ENCODE peak calls at places on chromosomes 6 and 20, in nine cellular contexts. H is NCI-H510A; Q is astrocyte; I is A172; R is upper lobe of right lung; E is body of pancreas; G is left ventricle myocardium inferior; O is stimulated activated naive B cell treated with anti-CD40 and anti-IgM and Interleukin-4, amounts not matched to agents 10 μg/mL and 1 μg/mL and 100 μg/mL, for 72 hours; M is progenitor cell of endocrine pancreas. U is an unnamed sample.

GRCh38 chr20:43537921-43538854 is 20.6 kb upstream of the SGK2 start:
- DNase-seq in G (peak), H (no peak), Q (peak), I (peak), E (peak), O (peak), R (peak), M (peak), U (peak)

GRCh38 chr6:27188885-27189418 is 58.5 kb upstream of the PRSS16 start:
- DNase-seq in R (no peak), G (peak), M (no peak), I (peak), O (peak), E (peak), Q (peak), H (peak), U (peak)

GRCh38 chr20:52098186-52098585 is 93.4 kb downstream of the ZFP64 start:
- DNase-seq in I (no peak), O (no peak), M (no peak), R (no peak), G (no peak), H (no peak), E (no peak), Q (no peak), U (no peak)

GRCh38 chr6:163608060-163608752 is 193.7 kb downstream of the QKI start:
- DNase-seq in M (no peak), G (no peak), Q (no peak), I (no peak), E (no peak), H (no peak), R (no peak), O (no peak), U (no peak)

GRCh38 chr20:32456869-32457421 is 98.8 kb downstream of the ASXL1 start:
- DNase-seq in Q (no peak), E (no peak), G (no peak), H (no peak), I (no peak), O (peak), M (peak), R (no peak), U (peak)

GRCh38 chr20:53530440-53530839 is 63.2 kb downstream of the ZNF217 start:
- DNase-seq in Q (no peak), I (no peak), E (no peak), R (no peak), G (no peak), O (no peak), H (no peak), M (no peak), U (no peak)

GRCh38 chr20:23156842-23157423 is 70.8 kb upstream of the CD93 start:
- DNase-seq in E (no peak), Q (no peak), R (no peak), I (no peak), O (no peak), G (no peak), H (no peak), M (no peak), U (no peak)

GRCh38 chr20:53270792-53271375 is 298.7 kb downstream of the TSHZ2 start:
- DNase-seq in O (no peak), E (no peak), I (no peak), G (no peak), H (no peak), R (no peak), M (no peak), Q (no peak), U (no peak)

GRCh38 chr6:456358-456857 is 64.9 kb downstream of the IRF4 start:
- DNase-seq in O (no peak), H (no peak), E (no peak), M (no peak), Q (no peak), G (no peak), I (no peak), R (no peak), U (no peak)

GRCh38 chr6:109257494-109257893 is 124.8 kb downstream of the CD164 start:
- DNase-seq in I (no peak), Q (no peak), G (no peak), H (no peak), O (no peak), R (no peak), M (no peak), E (no peak), U (no peak)

GRCh38 chr20:17966432-17967312 is 1.9 kb downstream of the SNX5 start:
- DNase-seq in G (no peak), O (no peak), I (peak), M (no peak), E (no peak), Q (no peak), R (no peak), H (no peak), U (no peak)

GRCh38 chr6:147222160-147222838 is 18.1 kb downstream of the STXBP5 start:
- DNase-seq in G (no peak), O (no peak), E (no peak), Q (no peak), I (no peak), M (no peak), R (no peak), H (no peak), U (no peak)

GRCh38 chr6:163752446-163752845 is 337.9 kb downstream of the QKI start:
- DNase-seq in H (no peak), I (no peak), Q (no peak), R (no peak), E (no peak), G (no peak), O (no peak), M (no peak), U (no peak)

GRCh38 chr20:48668451-48668946 is 159.3 kb downstream of the PREX1 start:
- DNase-seq in O (no peak), G (peak), M (no peak), R (no peak), E (no peak), I (peak), H (no peak), Q (no peak), U (peak)

GRCh38 chr20:63248835-63249591 is 5.2 kb downstream of the NKAIN4 start:
- DNase-seq in R (no peak), Q (no peak), I (no peak), M (no peak), H (no peak), E (no peak), G (no peak), O (no peak), U (no peak)

GRCh38 chr20:17992847-17993508 is 24.2 kb downstream of the MGME1 start:
- DNase-seq in M (no peak), G (no peak), Q (peak), H (no peak), R (no peak), O (no peak), I (no peak), E (no peak), U (no peak)

GRCh38 chr6:98203170-98203806 is 631.1 kb upstream of the POU3F2 start:
- DNase-seq in M (no peak), E (no peak), I (peak), H (no peak), Q (peak), R (no peak), G (no peak), O (no peak), U (no peak)

GRCh38 chr6:16676978-16677377 is 84.3 kb downstream of the ATXN1 start:
- DNase-seq in O (no peak), R (no peak), Q (peak), E (peak), G (no peak), M (no peak), H (no peak), I (peak), U (no peak)

GRCh38 chr20:3470208-3470626 is 601 bp upstream of the ATRN start:
- DNase-seq in G (no peak), E (no peak), I (no peak), Q (no peak), M (no peak), H (no peak), O (no peak), R (no peak), U (no peak)

GRCh38 chr6:53035549-53036213 is 29.5 kb upstream of the FBXO9 start:
- DNase-seq in I (no peak), H (no peak), R (no peak), E (no peak), M (no peak), G (no peak), O (no peak), Q (no peak), U (no peak)

GRCh38 chr6:97175806-97176205 is 107.2 kb downstream of the MMS22L start:
- DNase-seq in G (no peak), E (no peak), O (no peak), H (no peak), R (no peak), I (no peak), M (no peak), Q (peak), U (no peak)

GRCh38 chr20:33262658-33263065 is 20.4 kb upstream of the BPIFB1 start:
- DNase-seq in E (peak), O (no peak), G (no peak), M (peak), H (peak), I (peak), R (no peak), Q (peak), U (no peak)

GRCh38 chr20:9514461-9515210 is at the start of gene LAMP5:
- DNase-seq in R (no peak), I (no peak), G (no peak), Q (peak), H (peak), M (peak), O (no peak), E (no peak), U (no peak)

GRCh38 chr6:13923527-13924145 is 1.1 kb upstream of the RNF182 start:
- DNase-seq in G (no peak), I (no peak), Q (peak), E (no peak), R (no peak), O (no peak), H (no peak), M (no peak), U (no peak)

GRCh38 chr6:2114100-2114499 is 131.3 kb downstream of the GMDS start:
- DNase-seq in H (no peak), G (no peak), M (no peak), E (no peak), R (no peak), O (no peak), I (no peak), Q (no peak), U (no peak)

GRCh38 chr6:167092672-167093339 is 30.1 kb upstream of the CCR6 start:
- DNase-seq in O (no peak), Q (no peak), H (no peak), R (no peak), I (no peak), M (no peak), E (no peak), G (no peak), U (no peak)

GRCh38 chr6:168540713-168541291 is 99.8 kb downstream of the SMOC2 start:
- DNase-seq in G (no peak), H (no peak), Q (no peak), R (no peak), E (no peak), I (no peak), M (no peak), O (no peak), U (no peak)

GRCh38 chr6:39203804-39204495 is 25.3 kb downstream of the KCNK5 start:
- DNase-seq in G (no peak), E (peak), H (no peak), O (no peak), I (peak), Q (no peak), R (peak), M (no peak), U (no peak)

GRCh38 chr20:63417213-63418120 is 55.0 kb downstream of the KCNQ2 start:
- DNase-seq in E (no peak), Q (no peak), M (no peak), H (no peak), G (no peak), R (no peak), O (no peak), I (no peak), U (no peak)

GRCh38 chr6:45351667-45352066 is 23.5 kb downstream of the RUNX2 start:
- DNase-seq in O (no peak), H (no peak), Q (no peak), R (no peak), G (no peak), M (no peak), E (no peak), I (no peak), U (no peak)

GRCh38 chr6:71124340-71124739 is 164.3 kb upstream of the OGFRL1 start:
- DNase-seq in G (no peak), R (no peak), Q (peak), I (no peak), E (no peak), M (no peak), O (no peak), H (no peak), U (no peak)

GRCh38 chr6:156776470-156776840 is 723 bp upstream of the ARID1B start:
- DNase-seq in G (no peak), M (no peak), R (no peak), E (no peak), Q (no peak), H (no peak), O (no peak), I (no peak), U (no peak)

GRCh38 chr6:105504660-105505059 is 101.8 kb upstream of the PREP start:
- DNase-seq in I (no peak), E (no peak), G (no peak), R (no peak), H (no peak), M (no peak), Q (no peak), O (no peak), U (no peak)

U was measured in frontal cortex.